ENCODE peak calls at places on chromosomes 2 and 18, in eight cellular contexts. One of them, this sample, is unnamed.

GRCh38 chr18:12803069-12803936 is 80.7 kb downstream of the PTPN2 start:
- DNase-seq in gastrocnemius medialis: no peak
- DNase-seq in neural progenitor cell: no peak
- DNase-seq in CD8-positive, alpha-beta T cell: no peak
- DNase-seq in K562: no peak
- DNase-seq in choroid plexus epithelial cell: no peak
- DNase-seq in astrocyte of the spinal cord: no peak
- DNase-seq in colonic mucosa: no peak
- DNase-seq in this sample: no peak

GRCh38 chr2:8110716-8111115 is 571.1 kb upstream of the ID2 start:
- DNase-seq in CD8-positive, alpha-beta T cell: no peak
- DNase-seq in neural progenitor cell: no peak
- DNase-seq in colonic mucosa: no peak
- DNase-seq in gastrocnemius medialis: no peak
- DNase-seq in choroid plexus epithelial cell: no peak
- DNase-seq in K562: no peak
- DNase-seq in astrocyte of the spinal cord: no peak
- DNase-seq in this sample: no peak

GRCh38 chr2:191870744-191871143 is 23.9 kb upstream of the CAVIN2 start:
- DNase-seq in neural progenitor cell: no peak
- DNase-seq in CD8-positive, alpha-beta T cell: no peak
- DNase-seq in choroid plexus epithelial cell: peak
- DNase-seq in K562: no peak
- DNase-seq in gastrocnemius medialis: no peak
- DNase-seq in astrocyte of the spinal cord: no peak
- DNase-seq in colonic mucosa: no peak
- DNase-seq in this sample: no peak

GRCh38 chr18:46152808-46153617 is 48.8 kb downstream of the HAUS1 start:
- DNase-seq in CD8-positive, alpha-beta T cell: no peak
- DNase-seq in neural progenitor cell: peak
- DNase-seq in colonic mucosa: no peak
- DNase-seq in astrocyte of the spinal cord: no peak
- DNase-seq in choroid plexus epithelial cell: peak
- DNase-seq in gastrocnemius medialis: peak
- DNase-seq in K562: peak
- DNase-seq in this sample: no peak

GRCh38 chr18:41753826-41754225 is 201.2 kb upstream of the PIK3C3 start:
- DNase-seq in neural progenitor cell: no peak
- DNase-seq in colonic mucosa: no peak
- DNase-seq in astrocyte of the spinal cord: no peak
- DNase-seq in CD8-positive, alpha-beta T cell: no peak
- DNase-seq in gastrocnemius medialis: no peak
- DNase-seq in K562: no peak
- DNase-seq in choroid plexus epithelial cell: no peak
- DNase-seq in this sample: no peak

GRCh38 chr2:15582645-15583340 is 8.9 kb upstream of the DDX1 start:
- DNase-seq in gastrocnemius medialis: no peak
- DNase-seq in K562: no peak
- DNase-seq in choroid plexus epithelial cell: no peak
- DNase-seq in colonic mucosa: no peak
- DNase-seq in CD8-positive, alpha-beta T cell: no peak
- DNase-seq in astrocyte of the spinal cord: no peak
- DNase-seq in neural progenitor cell: no peak
- DNase-seq in this sample: no peak

GRCh38 chr2:1968988-1969700 is 224.8 kb upstream of the PXDN start:
- DNase-seq in neural progenitor cell: no peak
- DNase-seq in gastrocnemius medialis: no peak
- DNase-seq in colonic mucosa: no peak
- DNase-seq in CD8-positive, alpha-beta T cell: no peak
- DNase-seq in K562: no peak
- DNase-seq in astrocyte of the spinal cord: no peak
- DNase-seq in choroid plexus epithelial cell: no peak
- DNase-seq in this sample: no peak

GRCh38 chr2:135791418-135792190 is 45.4 kb downstream of the LCT start:
- DNase-seq in CD8-positive, alpha-beta T cell: no peak
- DNase-seq in colonic mucosa: no peak
- DNase-seq in choroid plexus epithelial cell: peak
- DNase-seq in astrocyte of the spinal cord: peak
- DNase-seq in neural progenitor cell: no peak
- DNase-seq in gastrocnemius medialis: no peak
- DNase-seq in K562: no peak
- DNase-seq in this sample: peak

GRCh38 chr18:63137999-63138448 is 181.5 kb downstream of the BCL2 start:
- DNase-seq in astrocyte of the spinal cord: no peak
- DNase-seq in neural progenitor cell: no peak
- DNase-seq in CD8-positive, alpha-beta T cell: peak
- DNase-seq in choroid plexus epithelial cell: no peak
- DNase-seq in gastrocnemius medialis: no peak
- DNase-seq in K562: no peak
- DNase-seq in colonic mucosa: no peak
- DNase-seq in this sample: no peak

GRCh38 chr2:121248766-121249343 is 36.1 kb downstream of the TFCP2L1 start:
- DNase-seq in neural progenitor cell: no peak
- DNase-seq in colonic mucosa: no peak
- DNase-seq in choroid plexus epithelial cell: no peak
- DNase-seq in gastrocnemius medialis: no peak
- DNase-seq in CD8-positive, alpha-beta T cell: no peak
- DNase-seq in K562: no peak
- DNase-seq in astrocyte of the spinal cord: no peak
- DNase-seq in this sample: no peak

GRCh38 chr2:19682493-19682892 is 219.3 kb downstream of the TTC32 start:
- DNase-seq in astrocyte of the spinal cord: no peak
- DNase-seq in gastrocnemius medialis: no peak
- DNase-seq in choroid plexus epithelial cell: no peak
- DNase-seq in CD8-positive, alpha-beta T cell: no peak
- DNase-seq in K562: no peak
- DNase-seq in neural progenitor cell: no peak
- DNase-seq in colonic mucosa: no peak
- DNase-seq in this sample: peak

GRCh38 chr2:56483081-56483480 is 299.3 kb downstream of the CCDC85A start:
- DNase-seq in colonic mucosa: no peak
- DNase-seq in neural progenitor cell: no peak
- DNase-seq in astrocyte of the spinal cord: no peak
- DNase-seq in K562: no peak
- DNase-seq in choroid plexus epithelial cell: no peak
- DNase-seq in CD8-positive, alpha-beta T cell: no peak
- DNase-seq in gastrocnemius medialis: no peak
- DNase-seq in this sample: no peak

GRCh38 chr2:128271186-128271890 is 47.3 kb downstream of the HS6ST1 start:
- DNase-seq in astrocyte of the spinal cord: no peak
- DNase-seq in K562: no peak
- DNase-seq in gastrocnemius medialis: no peak
- DNase-seq in neural progenitor cell: no peak
- DNase-seq in choroid plexus epithelial cell: no peak
- DNase-seq in CD8-positive, alpha-beta T cell: no peak
- DNase-seq in colonic mucosa: no peak
- DNase-seq in this sample: no peak

GRCh38 chr2:26444236-26444635 is 33.7 kb downstream of the OTOF start:
- DNase-seq in CD8-positive, alpha-beta T cell: no peak
- DNase-seq in choroid plexus epithelial cell: no peak
- DNase-seq in colonic mucosa: no peak
- DNase-seq in neural progenitor cell: no peak
- DNase-seq in K562: no peak
- DNase-seq in gastrocnemius medialis: no peak
- DNase-seq in astrocyte of the spinal cord: no peak
- DNase-seq in this sample: no peak

GRCh38 chr18:9673296-9674251 is 34.5 kb upstream of the RAB31 start:
- DNase-seq in choroid plexus epithelial cell: peak
- DNase-seq in colonic mucosa: peak
- DNase-seq in CD8-positive, alpha-beta T cell: no peak
- DNase-seq in astrocyte of the spinal cord: peak
- DNase-seq in neural progenitor cell: peak
- DNase-seq in K562: peak
- DNase-seq in gastrocnemius medialis: no peak
- DNase-seq in this sample: peak

GRCh38 chr2:188050716-188051115 is 241.0 kb upstream of the GULP1 start:
- DNase-seq in colonic mucosa: no peak
- DNase-seq in gastrocnemius medialis: no peak
- DNase-seq in astrocyte of the spinal cord: peak
- DNase-seq in CD8-positive, alpha-beta T cell: no peak
- DNase-seq in choroid plexus epithelial cell: peak
- DNase-seq in K562: no peak
- DNase-seq in neural progenitor cell: no peak
- DNase-seq in this sample: no peak

GRCh38 chr2:28488083-28488482 is 7.8 kb upstream of the PLB1 start:
- DNase-seq in K562: no peak
- DNase-seq in astrocyte of the spinal cord: no peak
- DNase-seq in neural progenitor cell: no peak
- DNase-seq in colonic mucosa: no peak
- DNase-seq in gastrocnemius medialis: no peak
- DNase-seq in CD8-positive, alpha-beta T cell: no peak
- DNase-seq in choroid plexus epithelial cell: no peak
- DNase-seq in this sample: no peak

GRCh38 chr2:240326246-240326645 is 109.2 kb upstream of the GPC1 start:
- DNase-seq in neural progenitor cell: peak
- DNase-seq in gastrocnemius medialis: no peak
- DNase-seq in astrocyte of the spinal cord: no peak
- DNase-seq in K562: no peak
- DNase-seq in choroid plexus epithelial cell: peak
- DNase-seq in CD8-positive, alpha-beta T cell: no peak
- DNase-seq in colonic mucosa: no peak
- DNase-seq in this sample: no peak

GRCh38 chr18:7545734-7546133 is 21.4 kb upstream of the PTPRM start:
- DNase-seq in astrocyte of the spinal cord: no peak
- DNase-seq in CD8-positive, alpha-beta T cell: no peak
- DNase-seq in colonic mucosa: no peak
- DNase-seq in gastrocnemius medialis: no peak
- DNase-seq in neural progenitor cell: no peak
- DNase-seq in K562: no peak
- DNase-seq in choroid plexus epithelial cell: peak
- DNase-seq in this sample: peak

GRCh38 chr2:121897335-121897970 is 142.0 kb downstream of the TSN start:
- DNase-seq in neural progenitor cell: peak
- DNase-seq in CD8-positive, alpha-beta T cell: no peak
- DNase-seq in gastrocnemius medialis: no peak
- DNase-seq in K562: peak
- DNase-seq in astrocyte of the spinal cord: no peak
- DNase-seq in choroid plexus epithelial cell: peak
- DNase-seq in colonic mucosa: no peak
- DNase-seq in this sample: peak

DNA sequence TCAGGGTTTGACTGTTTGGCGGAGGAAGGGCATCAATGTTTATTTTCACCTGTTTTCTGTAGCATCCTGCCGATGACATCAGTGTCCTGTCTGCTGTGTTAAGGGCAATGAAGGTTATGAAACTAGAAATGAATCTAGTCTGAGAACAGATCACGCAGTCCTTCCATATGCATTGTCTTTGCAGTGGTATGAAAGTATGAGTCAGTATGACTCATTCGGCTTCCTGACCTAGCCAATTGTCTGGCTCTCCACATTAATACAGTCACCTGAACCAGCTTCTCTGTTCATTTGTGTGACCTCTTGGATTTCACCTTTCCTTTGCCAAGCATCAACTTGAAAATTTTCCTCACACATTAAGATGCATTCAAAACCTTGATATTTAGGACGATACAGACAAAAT is 353.8 kb downstream of the RND3 start:
- DNase-seq in gastrocnemius medialis: no peak
- DNase-seq in CD8-positive, alpha-beta T cell: no peak
- DNase-seq in astrocyte of the spinal cord: peak
- DNase-seq in neural progenitor cell: no peak
- DNase-seq in K562: peak
- DNase-seq in colonic mucosa: no peak
- DNase-seq in choroid plexus epithelial cell: peak
- DNase-seq in this sample: peak
- H3K4me3 ChIP-seq in gastrocnemius medialis: no peak
- H3K4me3 ChIP-seq in CD8-positive, alpha-beta T cell: no peak
- H3K4me3 ChIP-seq in astrocyte of the spinal cord: no peak
- H3K4me3 ChIP-seq in neural progenitor cell: no peak
- H3K4me3 ChIP-seq in K562: no peak
- H3K4me3 ChIP-seq in colonic mucosa: no peak
- H3K4me3 ChIP-seq in choroid plexus epithelial cell: no peak
- H3K4me3 ChIP-seq in this sample: no peak

DNA sequence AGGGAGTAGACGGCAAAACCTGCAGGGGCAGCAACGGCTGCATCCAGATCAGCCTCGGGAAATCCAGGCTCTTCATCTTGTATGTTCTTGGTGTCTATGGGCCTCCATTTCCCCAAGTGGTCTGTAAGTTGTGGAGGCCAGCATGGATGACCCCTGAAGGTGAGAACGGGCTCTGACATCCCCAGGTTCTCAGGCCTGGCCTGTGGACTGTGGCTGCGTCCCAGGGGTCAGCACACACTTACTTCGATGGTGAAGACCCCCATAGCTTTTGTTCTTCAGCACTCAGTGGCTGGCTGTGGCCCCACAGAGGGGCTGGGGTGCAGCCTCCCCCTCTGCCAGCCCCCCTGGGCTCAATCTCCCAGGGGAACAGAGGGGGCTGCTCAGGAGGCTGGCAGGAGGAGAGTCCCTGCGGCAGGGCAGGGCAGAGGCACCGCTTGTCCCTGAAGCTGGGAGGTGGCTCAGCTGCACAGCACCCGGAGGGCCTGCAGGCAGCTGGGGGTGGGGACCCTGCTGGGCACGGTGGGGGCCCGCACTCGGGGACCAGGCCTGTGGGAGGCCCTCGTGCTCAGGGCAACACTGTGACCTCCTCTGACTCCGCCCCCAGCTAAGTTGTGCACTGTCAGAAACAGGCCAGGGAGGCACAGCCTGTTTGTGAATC is 3.8 kb downstream of the SLC66A3 start:
- DNase-seq in neural progenitor cell: peak
- DNase-seq in K562: no peak
- DNase-seq in choroid plexus epithelial cell: no peak
- DNase-seq in astrocyte of the spinal cord: no peak
- DNase-seq in CD8-positive, alpha-beta T cell: no peak
- DNase-seq in colonic mucosa: no peak
- DNase-seq in gastrocnemius medialis: no peak
- DNase-seq in this sample: no peak
- TF ChIP-seq CTCF in neural progenitor cell: no peak
- TF ChIP-seq CTCF in K562: no peak
- TF ChIP-seq CTCF in choroid plexus epithelial cell: no peak
- TF ChIP-seq CTCF in astrocyte of the spinal cord: no peak
- TF ChIP-seq CTCF in CD8-positive, alpha-beta T cell: no peak
- TF ChIP-seq CTCF in colonic mucosa: no peak
- TF ChIP-seq CTCF in gastrocnemius medialis: no peak
- TF ChIP-seq CTCF in this sample: no peak

GRCh38 chr2:75199428-75200011 is at the start of gene TACR1:
- DNase-seq in colonic mucosa: peak
- DNase-seq in CD8-positive, alpha-beta T cell: peak
- DNase-seq in gastrocnemius medialis: peak
- DNase-seq in choroid plexus epithelial cell: peak
- DNase-seq in neural progenitor cell: peak
- DNase-seq in K562: peak
- DNase-seq in astrocyte of the spinal cord: peak
- DNase-seq in this sample: peak
- H3K4me3 ChIP-seq in colonic mucosa: peak
- H3K4me3 ChIP-seq in CD8-positive, alpha-beta T cell: peak
- H3K4me3 ChIP-seq in gastrocnemius medialis: peak
- H3K4me3 ChIP-seq in choroid plexus epithelial cell: peak
- H3K4me3 ChIP-seq in neural progenitor cell: peak
- H3K4me3 ChIP-seq in K562: no peak
- H3K4me3 ChIP-seq in astrocyte of the spinal cord: peak
- H3K4me3 ChIP-seq in this sample: peak

DNA sequence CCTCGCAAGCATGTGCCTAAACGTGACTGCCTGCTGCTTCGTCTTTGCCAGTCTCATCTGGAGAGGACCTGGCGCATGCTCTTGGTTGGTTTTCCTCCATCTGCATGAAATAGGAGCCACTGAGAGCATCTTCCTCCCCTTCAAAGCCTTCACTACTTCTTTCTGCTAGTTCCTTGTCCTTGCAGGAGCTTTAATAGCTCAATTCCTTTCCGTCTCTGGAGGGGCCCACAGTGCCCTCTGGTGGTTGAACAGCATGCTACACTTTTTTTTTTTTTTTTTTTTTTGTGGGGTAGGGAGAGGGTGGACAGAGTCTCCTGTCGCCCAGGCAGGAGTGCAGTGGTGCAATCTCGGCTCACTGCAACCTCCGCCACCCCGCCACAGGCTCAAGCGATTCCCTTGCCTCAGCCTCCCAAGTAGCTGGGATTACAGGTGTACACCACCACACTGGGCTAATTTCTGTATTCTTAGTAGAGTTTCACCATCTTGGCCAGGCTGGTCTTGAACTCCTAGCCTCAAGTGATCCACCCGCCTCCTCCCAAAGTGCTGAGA is 59.6 kb downstream of the SP110 start:
- DNase-seq in K562: peak
- DNase-seq in choroid plexus epithelial cell: peak
- DNase-seq in neural progenitor cell: peak
- DNase-seq in CD8-positive, alpha-beta T cell: peak
- DNase-seq in gastrocnemius medialis: no peak
- DNase-seq in astrocyte of the spinal cord: peak
- DNase-seq in colonic mucosa: peak
- DNase-seq in this sample: peak
- TF ChIP-seq CTCF in K562: peak
- TF ChIP-seq CTCF in choroid plexus epithelial cell: peak
- TF ChIP-seq CTCF in neural progenitor cell: peak
- TF ChIP-seq CTCF in CD8-positive, alpha-beta T cell: peak
- TF ChIP-seq CTCF in gastrocnemius medialis: peak
- TF ChIP-seq CTCF in astrocyte of the spinal cord: peak
- TF ChIP-seq CTCF in colonic mucosa: peak
- TF ChIP-seq CTCF in this sample: peak

This sample was measured in cardiac fibroblast.